ENCODE peak calls at places on chromosomes 3 and 15, in eight cellular contexts. One of them, this sample, is unnamed.

GRCh38 chr3:20652249-20652648 is 466.2 kb upstream of the SGO1 start:
- DNase-seq in PC-3: no peak
- DNase-seq in substantia nigra: no peak
- DNase-seq in GM23338: no peak
- DNase-seq in GM12878: no peak
- DNase-seq in cardiac muscle cell: no peak
- DNase-seq in HepG2: no peak
- DNase-seq in A673: no peak
- DNase-seq in this sample: no peak

GRCh38 chr3:123104550-123104949 is 37.7 kb downstream of the PDIA5 start:
- DNase-seq in GM23338: no peak
- DNase-seq in HepG2: no peak
- DNase-seq in GM12878: no peak
- DNase-seq in PC-3: peak; percentile 44
- DNase-seq in cardiac muscle cell: no peak
- DNase-seq in A673: no peak
- DNase-seq in substantia nigra: no peak
- DNase-seq in this sample: peak; percentile 95

GRCh38 chr15:99087405-99087943 is 17.4 kb upstream of the SYNM start:
- DNase-seq in PC-3: no peak
- DNase-seq in GM23338: no peak
- DNase-seq in GM12878: no peak
- DNase-seq in A673: no peak
- DNase-seq in substantia nigra: no peak
- DNase-seq in HepG2: no peak
- DNase-seq in cardiac muscle cell: no peak
- DNase-seq in this sample: no peak

GRCh38 chr3:30689202-30689641 is 82.8 kb downstream of the TGFBR2 start:
- DNase-seq in substantia nigra: no peak
- DNase-seq in GM23338: no peak
- DNase-seq in GM12878: no peak
- DNase-seq in cardiac muscle cell: no peak
- DNase-seq in HepG2: no peak
- DNase-seq in PC-3: peak; percentile 93
- DNase-seq in A673: peak; percentile 86
- DNase-seq in this sample: peak; percentile 77

GRCh38 chr3:196135693-196136639 is 54.1 kb upstream of the TFRC start:
- DNase-seq in PC-3: peak; percentile 49
- DNase-seq in HepG2: no peak
- DNase-seq in GM12878: no peak
- DNase-seq in cardiac muscle cell: no peak
- DNase-seq in A673: no peak
- DNase-seq in GM23338: no peak
- DNase-seq in substantia nigra: no peak
- DNase-seq in this sample: peak; percentile 82

GRCh38 chr3:69065318-69065964 is 13.3 kb upstream of the TMF1 start:
- DNase-seq in A673: no peak
- DNase-seq in GM23338: no peak
- DNase-seq in HepG2: no peak
- DNase-seq in PC-3: no peak
- DNase-seq in cardiac muscle cell: no peak
- DNase-seq in substantia nigra: no peak
- DNase-seq in GM12878: no peak
- DNase-seq in this sample: no peak

GRCh38 chr3:49053543-49053942 is 24.3 kb upstream of the IMPDH2 start:
- DNase-seq in A673: no peak
- DNase-seq in substantia nigra: no peak
- DNase-seq in GM12878: no peak
- DNase-seq in GM23338: no peak
- DNase-seq in PC-3: no peak
- DNase-seq in HepG2: no peak
- DNase-seq in cardiac muscle cell: no peak
- DNase-seq in this sample: no peak

GRCh38 chr3:107209302-107210060 is 167.8 kb upstream of the CCDC54 start:
- DNase-seq in HepG2: no peak
- DNase-seq in PC-3: no peak
- DNase-seq in GM23338: no peak
- DNase-seq in A673: no peak
- DNase-seq in cardiac muscle cell: no peak
- DNase-seq in substantia nigra: no peak
- DNase-seq in GM12878: no peak
- DNase-seq in this sample: no peak

GRCh38 chr3:46706771-46707582 is 5.8 kb downstream of the TMIE start:
- DNase-seq in cardiac muscle cell: no peak
- DNase-seq in substantia nigra: no peak
- DNase-seq in PC-3: no peak
- DNase-seq in GM23338: peak; percentile 31
- DNase-seq in A673: no peak
- DNase-seq in HepG2: no peak
- DNase-seq in GM12878: no peak
- DNase-seq in this sample: peak; percentile 68

GRCh38 chr3:139978966-139979365 is 44.0 kb downstream of the CLSTN2 start:
- DNase-seq in HepG2: no peak
- DNase-seq in GM23338: no peak
- DNase-seq in A673: no peak
- DNase-seq in PC-3: no peak
- DNase-seq in cardiac muscle cell: no peak
- DNase-seq in GM12878: no peak
- DNase-seq in substantia nigra: no peak
- DNase-seq in this sample: no peak

GRCh38 chr3:108471346-108471935 is 39.0 kb downstream of the MYH15 start:
- DNase-seq in cardiac muscle cell: no peak
- DNase-seq in PC-3: peak; percentile 52
- DNase-seq in GM12878: no peak
- DNase-seq in substantia nigra: no peak
- DNase-seq in GM23338: no peak
- DNase-seq in A673: no peak
- DNase-seq in HepG2: no peak
- DNase-seq in this sample: no peak

GRCh38 chr3:141056716-141057115 is 5.6 kb downstream of the SPSB4 start:
- DNase-seq in GM23338: no peak
- DNase-seq in A673: no peak
- DNase-seq in substantia nigra: no peak
- DNase-seq in cardiac muscle cell: peak; percentile 75
- DNase-seq in GM12878: no peak
- DNase-seq in HepG2: no peak
- DNase-seq in PC-3: no peak
- DNase-seq in this sample: peak; percentile 56

GRCh38 chr15:48925714-48926223 is 38.0 kb downstream of the SHC4 start:
- DNase-seq in GM12878: no peak
- DNase-seq in cardiac muscle cell: no peak
- DNase-seq in substantia nigra: no peak
- DNase-seq in HepG2: peak; percentile 29
- DNase-seq in PC-3: peak; percentile 92
- DNase-seq in GM23338: no peak
- DNase-seq in A673: peak; percentile 80
- DNase-seq in this sample: peak; percentile 75

GRCh38 chr15:48930735-48931134 is 33.0 kb downstream of the SHC4 start:
- DNase-seq in GM12878: no peak
- DNase-seq in cardiac muscle cell: no peak
- DNase-seq in HepG2: no peak
- DNase-seq in GM23338: no peak
- DNase-seq in A673: no peak
- DNase-seq in PC-3: no peak
- DNase-seq in substantia nigra: no peak
- DNase-seq in this sample: no peak

GRCh38 chr15:48927181-48927580 is 36.5 kb downstream of the SHC4 start:
- DNase-seq in GM23338: no peak
- DNase-seq in A673: no peak
- DNase-seq in HepG2: no peak
- DNase-seq in PC-3: no peak
- DNase-seq in cardiac muscle cell: no peak
- DNase-seq in substantia nigra: no peak
- DNase-seq in GM12878: no peak
- DNase-seq in this sample: no peak

GRCh38 chr15:48928877-48929538 is 34.7 kb downstream of the SHC4 start:
- DNase-seq in GM12878: no peak
- DNase-seq in A673: no peak
- DNase-seq in cardiac muscle cell: no peak
- DNase-seq in PC-3: peak; percentile 70
- DNase-seq in GM23338: no peak
- DNase-seq in substantia nigra: no peak
- DNase-seq in HepG2: no peak
- DNase-seq in this sample: no peak

GRCh38 chr15:48929611-48930170 is 34.0 kb downstream of the SHC4 start:
- DNase-seq in A673: no peak
- DNase-seq in GM23338: no peak
- DNase-seq in HepG2: no peak
- DNase-seq in cardiac muscle cell: no peak
- DNase-seq in substantia nigra: no peak
- DNase-seq in PC-3: peak; percentile 75
- DNase-seq in GM12878: no peak
- DNase-seq in this sample: no peak
- H3K27ac ChIP-seq in A673: no peak overlapping the region
- H3K27ac ChIP-seq in GM23338: no peak overlapping the region
- H3K27ac ChIP-seq in HepG2: no peak overlapping the region
- H3K27ac ChIP-seq in cardiac muscle cell: no peak overlapping the region
- H3K27ac ChIP-seq in substantia nigra: no peak overlapping the region
- H3K27ac ChIP-seq in PC-3: peak overlapping the region; percentile 98
- H3K27ac ChIP-seq in GM12878: no peak overlapping the region
- H3K27ac ChIP-seq in this sample: peak overlapping the region; percentile 75

GRCh38 chr3:13249630-13250395 is 170.3 kb downstream of the NUP210 start:
- DNase-seq in HepG2: no peak
- DNase-seq in A673: no peak
- DNase-seq in GM12878: no peak
- DNase-seq in substantia nigra: no peak
- DNase-seq in cardiac muscle cell: no peak
- DNase-seq in PC-3: no peak
- DNase-seq in GM23338: no peak
- DNase-seq in this sample: no peak

GRCh38 chr3:13245579-13245978 is 172.3 kb upstream of the IQSEC1 start:
- DNase-seq in substantia nigra: no peak
- DNase-seq in PC-3: no peak
- DNase-seq in A673: no peak
- DNase-seq in GM12878: no peak
- DNase-seq in HepG2: peak; percentile 41
- DNase-seq in cardiac muscle cell: no peak
- DNase-seq in GM23338: no peak
- DNase-seq in this sample: no peak

GRCh38 chr3:13251166-13251892 is 168.8 kb downstream of the NUP210 start:
- DNase-seq in PC-3: peak; percentile 34
- DNase-seq in GM12878: no peak
- DNase-seq in HepG2: peak; percentile 74
- DNase-seq in GM23338: no peak
- DNase-seq in substantia nigra: no peak
- DNase-seq in cardiac muscle cell: no peak
- DNase-seq in A673: no peak
- DNase-seq in this sample: no peak

GRCh38 chr3:13252207-13252606 is 167.9 kb downstream of the NUP210 start:
- DNase-seq in GM23338: no peak
- DNase-seq in substantia nigra: no peak
- DNase-seq in PC-3: no peak
- DNase-seq in HepG2: no peak
- DNase-seq in GM12878: no peak
- DNase-seq in cardiac muscle cell: no peak
- DNase-seq in A673: no peak
- DNase-seq in this sample: no peak

GRCh38 chr3:13248640-13249039 is 171.5 kb downstream of the NUP210 start:
- DNase-seq in substantia nigra: no peak
- DNase-seq in A673: no peak
- DNase-seq in GM23338: no peak
- DNase-seq in cardiac muscle cell: no peak
- DNase-seq in PC-3: no peak
- DNase-seq in HepG2: no peak
- DNase-seq in GM12878: no peak
- DNase-seq in this sample: no peak
- H3K27ac ChIP-seq in substantia nigra: no peak overlapping the region
- H3K27ac ChIP-seq in A673: no peak overlapping the region
- H3K27ac ChIP-seq in GM23338: no peak overlapping the region
- H3K27ac ChIP-seq in cardiac muscle cell: no peak overlapping the region
- H3K27ac ChIP-seq in PC-3: no peak overlapping the region
- H3K27ac ChIP-seq in HepG2: no peak overlapping the region
- H3K27ac ChIP-seq in GM12878: no peak overlapping the region
- H3K27ac ChIP-seq in this sample: no peak overlapping the region

DNA sequence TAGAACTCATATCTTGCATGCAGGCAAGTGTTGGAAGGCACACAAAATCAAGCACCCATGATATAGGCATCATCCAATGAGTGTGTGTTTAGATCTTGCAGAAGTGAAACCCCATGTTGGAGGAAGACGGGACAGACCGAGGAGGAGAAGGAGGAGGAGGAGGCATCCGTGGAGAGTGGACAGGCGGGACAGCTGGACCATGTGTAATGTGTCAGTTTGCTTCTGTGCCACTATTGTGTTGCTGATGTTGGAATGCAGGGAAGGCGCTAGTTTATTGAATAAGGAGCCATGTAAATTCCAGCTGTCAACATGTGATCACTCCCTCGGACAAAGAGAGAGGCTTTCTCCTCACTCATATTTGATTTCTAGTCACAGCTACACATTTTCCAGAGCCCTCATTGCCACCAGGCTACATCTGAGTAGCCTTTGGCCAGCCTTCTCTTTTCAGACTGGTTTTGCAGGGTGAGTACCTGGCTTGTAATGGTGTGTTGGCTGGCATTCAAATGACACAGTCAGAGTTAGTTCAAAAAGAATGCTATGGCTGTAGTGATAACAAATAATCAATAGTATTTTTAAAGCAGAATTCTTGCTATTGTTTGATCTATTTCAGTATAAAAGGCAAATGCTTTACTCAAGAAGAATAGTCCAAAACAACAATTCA is 1037.6 kb upstream of the NR2F2 start:
- DNase-seq in substantia nigra: no peak
- DNase-seq in HepG2: no peak
- DNase-seq in GM12878: no peak
- DNase-seq in GM23338: no peak
- DNase-seq in PC-3: peak; percentile 82
- DNase-seq in cardiac muscle cell: peak; percentile 2
- DNase-seq in A673: no peak
- DNase-seq in this sample: no peak
- H3K27ac ChIP-seq in substantia nigra: no peak overlapping the region
- H3K27ac ChIP-seq in HepG2: no peak overlapping the region
- H3K27ac ChIP-seq in GM12878: no peak overlapping the region
- H3K27ac ChIP-seq in GM23338: no peak overlapping the region
- H3K27ac ChIP-seq in PC-3: peak overlapping the region; percentile 57
- H3K27ac ChIP-seq in cardiac muscle cell: no peak overlapping the region
- H3K27ac ChIP-seq in A673: no peak overlapping the region
- H3K27ac ChIP-seq in this sample: no peak overlapping the region

GRCh38 chr3:186079925-186080324 is 29.0 kb downstream of the ETV5 start:
- DNase-seq in substantia nigra: no peak
- DNase-seq in GM23338: peak; percentile 77
- DNase-seq in HepG2: no peak
- DNase-seq in A673: peak; percentile 26
- DNase-seq in cardiac muscle cell: no peak
- DNase-seq in GM12878: no peak
- DNase-seq in PC-3: no peak
- DNase-seq in this sample: no peak

GRCh38 chr3:186082150-186082549 is 26.7 kb downstream of the ETV5 start:
- DNase-seq in GM12878: no peak
- DNase-seq in cardiac muscle cell: no peak
- DNase-seq in HepG2: no peak
- DNase-seq in A673: no peak
- DNase-seq in PC-3: no peak
- DNase-seq in GM23338: no peak
- DNase-seq in substantia nigra: no peak
- DNase-seq in this sample: no peak

GRCh38 chr3:186083746-186084145 is 25.1 kb downstream of the ETV5 start:
- DNase-seq in PC-3: no peak
- DNase-seq in cardiac muscle cell: peak; percentile 49
- DNase-seq in HepG2: no peak
- DNase-seq in substantia nigra: no peak
- DNase-seq in GM12878: no peak
- DNase-seq in A673: no peak
- DNase-seq in GM23338: peak; percentile 45
- DNase-seq in this sample: no peak

GRCh38 chr3:186081678-186082077 is 27.2 kb downstream of the ETV5 start:
- DNase-seq in substantia nigra: no peak
- DNase-seq in PC-3: no peak
- DNase-seq in GM12878: no peak
- DNase-seq in HepG2: no peak
- DNase-seq in cardiac muscle cell: no peak
- DNase-seq in GM23338: no peak
- DNase-seq in A673: no peak
- DNase-seq in this sample: no peak

GRCh38 chr3:186080849-186081438 is 27.9 kb downstream of the ETV5 start:
- DNase-seq in A673: no peak
- DNase-seq in PC-3: no peak
- DNase-seq in cardiac muscle cell: no peak
- DNase-seq in GM23338: no peak
- DNase-seq in HepG2: no peak
- DNase-seq in substantia nigra: no peak
- DNase-seq in GM12878: no peak
- DNase-seq in this sample: no peak
- H3K27ac ChIP-seq in A673: no peak overlapping the region
- H3K27ac ChIP-seq in PC-3: no peak overlapping the region
- H3K27ac ChIP-seq in cardiac muscle cell: no peak overlapping the region
- H3K27ac ChIP-seq in GM23338: peak overlapping the region; percentile 93
- H3K27ac ChIP-seq in HepG2: no peak overlapping the region
- H3K27ac ChIP-seq in substantia nigra: peak overlapping the region; percentile 20
- H3K27ac ChIP-seq in GM12878: no peak overlapping the region
- H3K27ac ChIP-seq in this sample: no peak overlapping the region

This sample was measured in osteoblast.